ENCODE peak calls at places on chromosomes 11 and 22, in ten cellular contexts. U is stimulated activated CD4-positive, alpha-beta T cell treated with anti-CD3 and anti-CD28 coated beads, TNF-alpha, amount 100 ng/mL, for 1 hour; I is naive thymus-derived CD8-positive, alpha-beta T cell; G is GM12864; M is AG10803; O is NCI-H1092 treated with DMSO at 0.1 percent for 48 hours; E is Caki2; K is astrocyte of the spinal cord; P is lung microvascular endothelial cell; Q is activated effector memory CD4-positive, alpha-beta T cell treated with Interleukin-2 at 50 U/mL for 16 hours. D is an unnamed sample.

GRCh38 chr11:86018249-86018648 is 50.6 kb downstream of the PICALM start:
- DNase-seq in G (no peak), Q (no peak), K (no peak), O (no peak), I (no peak), U (no peak), M (no peak), P (no peak), E (no peak), D (no peak)

GRCh38 chr11:104225047-104225446 is 61.1 kb upstream of the PDGFD start:
- DNase-seq in P (no peak), K (no peak), O (no peak), I (no peak), U (no peak), Q (no peak), M (no peak), E (no peak), G (no peak), D (no peak)

GRCh38 chr11:12942157-12942556 is 67.0 kb upstream of the RASSF10 start:
- DNase-seq in P (no peak), I (no peak), U (no peak), O (no peak), K (peak), G (no peak), M (no peak), E (no peak), Q (no peak), D (no peak)

GRCh38 chr11:64120951-64121569 is 44.9 kb downstream of the MACROD1 start:
- DNase-seq in P (no peak), O (no peak), K (peak), G (no peak), Q (no peak), E (peak), U (no peak), M (peak), I (no peak), D (no peak)

GRCh38 chr22:17095538-17095937 is 10.7 kb downstream of the IL17RA start:
- DNase-seq in U (no peak), E (no peak), O (no peak), M (peak), K (no peak), G (no peak), Q (no peak), P (peak), I (no peak), D (peak)

GRCh38 chr11:35218956-35219355 is 80.0 kb downstream of the CD44 start:
- DNase-seq in I (no peak), M (peak), E (no peak), U (no peak), O (no peak), Q (no peak), P (no peak), G (no peak), K (peak), D (no peak)

GRCh38 chr22:35477911-35478582 is 62.6 kb upstream of the RASD2 start:
- DNase-seq in O (peak), G (no peak), E (peak), U (no peak), P (peak), Q (no peak), I (no peak), M (peak), K (peak), D (no peak)

GRCh38 chr11:92643827-92644226 is 325.6 kb upstream of the MTNR1B start:
- DNase-seq in E (no peak), I (no peak), P (no peak), O (no peak), G (no peak), U (no peak), Q (no peak), M (no peak), K (no peak), D (no peak)

GRCh38 chr22:48318173-48318572 is 1509.5 kb downstream of the BRD1 start:
- DNase-seq in P (no peak), K (no peak), I (no peak), G (no peak), M (no peak), O (no peak), Q (no peak), E (no peak), U (no peak), D (no peak)

GRCh38 chr22:22092974-22093373 is 110.4 kb upstream of the TOP3B start:
- DNase-seq in E (no peak), O (no peak), G (no peak), K (no peak), M (no peak), U (no peak), P (no peak), I (no peak), Q (no peak), D (no peak)

GRCh38 chr11:27697679-27698275 is 2.5 kb downstream of the BDNF start:
- DNase-seq in P (no peak), Q (no peak), M (peak), O (no peak), E (no peak), U (no peak), I (no peak), G (no peak), K (peak), D (no peak)

GRCh38 chr22:27150530-27150909 is 493.1 kb downstream of the MIAT start:
- DNase-seq in G (no peak), E (no peak), P (no peak), Q (no peak), K (no peak), I (peak), U (no peak), O (peak), M (peak), D (no peak)

GRCh38 chr11:124918950-124919349 is at the start of gene HEPN1:
- DNase-seq in O (no peak), G (no peak), U (no peak), K (no peak), I (no peak), Q (no peak), E (no peak), M (no peak), P (no peak), D (no peak)

GRCh38 chr11:115498354-115498753 is 5.9 kb downstream of the CADM1 start:
- DNase-seq in I (no peak), U (no peak), M (no peak), E (no peak), Q (no peak), G (no peak), K (no peak), P (no peak), O (peak), D (no peak)

GRCh38 chr11:69691449-69691848 is 12.4 kb downstream of the FGF19 start:
- DNase-seq in Q (no peak), G (no peak), O (no peak), K (peak), I (no peak), E (no peak), U (no peak), P (no peak), M (peak), D (no peak)

GRCh38 chr11:35662061-35662648 is 420 bp upstream of the TRIM44 start:
- DNase-seq in Q (peak), K (no peak), G (no peak), I (peak), M (no peak), E (no peak), U (no peak), O (peak), P (peak), D (peak)

GRCh38 chr11:63620928-63621539 is 6.8 kb upstream of the PLAAT3 start:
- DNase-seq in M (no peak), U (no peak), I (no peak), Q (no peak), E (no peak), K (no peak), P (no peak), O (no peak), G (no peak), D (no peak)

GRCh38 chr11:66259976-66260375 is 8.5 kb upstream of the RAB1B start:
- DNase-seq in M (no peak), Q (no peak), K (no peak), I (no peak), E (no peak), P (no peak), U (no peak), G (no peak), O (no peak), D (no peak)

GRCh38 chr22:19774628-19775027 is 14.1 kb downstream of the TBX1 start:
- DNase-seq in I (no peak), M (no peak), U (no peak), P (no peak), K (no peak), E (no peak), G (no peak), Q (no peak), O (no peak), D (no peak)

GRCh38 chr11:123082977-123083376 is 21.0 kb upstream of the HSPA8 start:
- DNase-seq in E (no peak), G (no peak), O (no peak), U (no peak), I (no peak), M (no peak), Q (no peak), P (peak), K (peak), D (no peak)

GRCh38 chr11:30984827-30985226 is 384.7 kb downstream of the DCDC1 start:
- DNase-seq in O (no peak), Q (no peak), M (peak), U (no peak), P (no peak), K (peak), G (no peak), E (no peak), I (no peak), D (no peak)

GRCh38 chr11:130550160-130550559 is 101.7 kb downstream of the ADAMTS15 start:
- DNase-seq in U (no peak), P (no peak), K (no peak), M (no peak), E (no peak), G (no peak), Q (no peak), O (no peak), I (no peak), D (no peak)

GRCh38 chr22:20109411-20110358 is 6.2 kb upstream of the RANBP1 start:
- DNase-seq in I (no peak), Q (no peak), K (no peak), U (no peak), G (no peak), O (no peak), P (no peak), M (no peak), E (no peak), D (no peak)

GRCh38 chr22:43136801-43137200 is 6.4 kb downstream of the MCAT start:
- DNase-seq in U (no peak), E (no peak), O (no peak), Q (no peak), P (no peak), M (no peak), G (no peak), I (no peak), K (no peak), D (no peak)

GRCh38 chr11:130634981-130635473 is 186.6 kb downstream of the ADAMTS15 start:
- DNase-seq in Q (no peak), K (peak), E (peak), U (no peak), I (no peak), O (peak), P (peak), M (peak), G (no peak), D (no peak)